ENCODE peak calls at places on chromosomes 12 and 14, in four cellular contexts. Q is heart right ventricle; S is NCI-H2171 treated with DMSO at 0.1 percent for 48 hours; C is activated T-cell treated with anti-CD3 and anti-CD28 coated beads, Interleukin-2, amount 50 U/mL, for 72 hours. T is an unnamed sample.

GRCh38 chr14:52413729-52414453 is 99.8 kb downstream of the PTGER2 start:
- DNase-seq in Q (no peak), C (no peak), S (no peak), T (no peak)

GRCh38 chr14:33908540-33909223 is 42.2 kb downstream of the EGLN3 start:
- DNase-seq in C (no peak), S (no peak), Q (no peak), T (no peak)

GRCh38 chr12:122117979-122118378 is 39.4 kb downstream of the MLXIP start:
- DNase-seq in S (no peak), Q (no peak), C (no peak), T (no peak)

GRCh38 chr14:64201296-64201695 is 92.9 kb downstream of the ESR2 start:
- DNase-seq in C (no peak), Q (no peak), S (no peak), T (no peak)

GRCh38 chr14:95146079-95146771 is 11.1 kb downstream of the DICER1 start:
- DNase-seq in C (no peak), Q (no peak), S (no peak), T (no peak)

GRCh38 chr12:100857971-100858370 is 63.4 kb downstream of the ANO4 start:
- DNase-seq in C (no peak), S (no peak), Q (no peak), T (no peak)

GRCh38 chr14:50061664-50062437 is 54.5 kb downstream of the VCPKMT start:
- DNase-seq in Q (no peak), S (peak; percentile 73), C (peak; percentile 66), T (no peak)

GRCh38 chr14:90782892-90783291 is 33.3 kb downstream of the TTC7B start:
- DNase-seq in C (no peak), S (no peak), Q (no peak), T (no peak)

GRCh38 chr12:17571047-17571446 is 518.9 kb downstream of the RERGL start:
- DNase-seq in Q (no peak), C (no peak), S (no peak), T (no peak)

GRCh38 chr12:106551410-106551809 is 31.4 kb upstream of the RFX4 start:
- DNase-seq in S (peak; percentile 2), Q (no peak), C (no peak), T (no peak)

GRCh38 chr12:69570545-69571399 is 14.5 kb upstream of the CCT2 start:
- DNase-seq in Q (no peak), C (peak; percentile 44), S (peak; percentile 60), T (no peak)

GRCh38 chr12:575129-575502 is 88.1 kb downstream of the NINJ2 start:
- DNase-seq in C (no peak), S (no peak), Q (no peak), T (no peak)

GRCh38 chr14:95816539-95816938 is 60.1 kb upstream of the TUNAR start:
- DNase-seq in Q (no peak), S (no peak), C (no peak), T (no peak)

GRCh38 chr14:87233806-87234384 is 759.1 kb downstream of the GALC start:
- DNase-seq in C (no peak), S (peak; percentile 56), Q (no peak), T (no peak)

GRCh38 chr14:99568567-99569560 is 35.1 kb downstream of the CCDC85C start:
- DNase-seq in Q (peak; percentile 59), S (peak; percentile 23), C (no peak), T (no peak)

GRCh38 chr12:113351089-113351488 is 7.3 kb upstream of the PLBD2 start:
- DNase-seq in S (no peak), C (no peak), Q (no peak), T (no peak)

GRCh38 chr12:23621910-23622309 is 327.6 kb downstream of the SOX5 start:
- DNase-seq in Q (no peak), C (no peak), S (no peak), T (no peak)

GRCh38 chr12:44379827-44380226 is 496.3 kb downstream of the NELL2 start:
- DNase-seq in Q (no peak), C (no peak), S (peak; percentile 46), T (no peak)

GRCh38 chr12:109580684-109581333 is 7.2 kb downstream of the MVK start:
- DNase-seq in S (peak; percentile 94), Q (no peak), C (no peak), T (no peak)

GRCh38 chr14:63960926-63961567 is 108.2 kb downstream of the SYNE2 start:
- DNase-seq in Q (no peak), S (no peak), C (no peak), T (no peak)

GRCh38 chr12:108622425-108622824 is 11.3 kb downstream of the SELPLG start:
- DNase-seq in S (no peak), Q (no peak), C (no peak), T (no peak)

GRCh38 chr12:123271182-123271491 is 519 bp downstream of the CDK2AP1 start:
- DNase-seq in S (peak; percentile 46), C (peak; percentile 86), Q (peak; percentile 79), T (peak; percentile 83)

GRCh38 chr12:132397934-132398385 is 68.6 kb upstream of the GALNT9 start:
- DNase-seq in C (no peak), Q (no peak), S (no peak), T (no peak)

GRCh38 chr12:42961395-42961794 is 371.8 kb upstream of the PRICKLE1 start:
- DNase-seq in C (no peak), Q (no peak), S (no peak), T (no peak)

T was measured in mesothelial cell of epicardium.